ENCODE peak calls at places on chromosomes 5 and 9, in nine cellular contexts. One of them, this sample, is unnamed.
A peak's percentile ranks its signal among the peaks of the same experiment; 100 is the strongest.

GRCh38 chr5:15834596-15835245 is 334.7 kb downstream of the FBXL7 start:
- DNase-seq in ovary: no peak
- DNase-seq in esophagus muscularis mucosa: no peak
- DNase-seq in GM12878: no peak
- DNase-seq in stomach: no peak
- DNase-seq in uterus: no peak
- DNase-seq in thyroid gland: no peak
- DNase-seq in HCT116: no peak
- DNase-seq in HepG2: no peak
- DNase-seq in this sample: no peak

GRCh38 chr9:33029106-33029788 is 4.2 kb downstream of the DNAJA1 start:
- DNase-seq in ovary: no peak
- DNase-seq in esophagus muscularis mucosa: no peak
- DNase-seq in GM12878: no peak
- DNase-seq in thyroid gland: no peak
- DNase-seq in HepG2: peak; percentile 89
- DNase-seq in stomach: no peak
- DNase-seq in uterus: no peak
- DNase-seq in HCT116: no peak
- DNase-seq in this sample: no peak

GRCh38 chr5:165296401-165297130 is 1791.1 kb downstream of the MAT2B start:
- DNase-seq in HepG2: no peak
- DNase-seq in esophagus muscularis mucosa: no peak
- DNase-seq in stomach: no peak
- DNase-seq in uterus: no peak
- DNase-seq in ovary: no peak
- DNase-seq in thyroid gland: no peak
- DNase-seq in HCT116: no peak
- DNase-seq in GM12878: no peak
- DNase-seq in this sample: no peak

GRCh38 chr9:19408316-19408692 is 505 bp upstream of the ACER2 start:
- DNase-seq in thyroid gland: no peak
- DNase-seq in uterus: no peak
- DNase-seq in HepG2: no peak
- DNase-seq in stomach: no peak
- DNase-seq in HCT116: no peak
- DNase-seq in GM12878: no peak
- DNase-seq in ovary: no peak
- DNase-seq in esophagus muscularis mucosa: no peak
- DNase-seq in this sample: no peak

GRCh38 chr5:163508753-163509152 is 3.3 kb downstream of the MAT2B start:
- DNase-seq in ovary: no peak
- DNase-seq in esophagus muscularis mucosa: no peak
- DNase-seq in HCT116: no peak
- DNase-seq in uterus: no peak
- DNase-seq in GM12878: no peak
- DNase-seq in HepG2: no peak
- DNase-seq in stomach: no peak
- DNase-seq in thyroid gland: no peak
- DNase-seq in this sample: no peak

GRCh38 chr5:73379435-73379834 is 69.1 kb downstream of the FOXD1 start:
- DNase-seq in stomach: no peak
- DNase-seq in HepG2: no peak
- DNase-seq in ovary: no peak
- DNase-seq in uterus: no peak
- DNase-seq in HCT116: no peak
- DNase-seq in GM12878: no peak
- DNase-seq in esophagus muscularis mucosa: no peak
- DNase-seq in thyroid gland: no peak
- DNase-seq in this sample: no peak

GRCh38 chr9:79477955-79478751 is 93.6 kb upstream of the TLE4 start:
- DNase-seq in HCT116: no peak
- DNase-seq in stomach: no peak
- DNase-seq in GM12878: no peak
- DNase-seq in ovary: no peak
- DNase-seq in uterus: no peak
- DNase-seq in esophagus muscularis mucosa: no peak
- DNase-seq in thyroid gland: no peak
- DNase-seq in HepG2: peak; percentile 5
- DNase-seq in this sample: no peak

GRCh38 chr5:153888781-153889180 is 149.9 kb downstream of the FAM114A2 start:
- DNase-seq in thyroid gland: no peak
- DNase-seq in stomach: no peak
- DNase-seq in ovary: no peak
- DNase-seq in uterus: no peak
- DNase-seq in HepG2: no peak
- DNase-seq in HCT116: no peak
- DNase-seq in GM12878: no peak
- DNase-seq in esophagus muscularis mucosa: peak; percentile 57
- DNase-seq in this sample: no peak

GRCh38 chr9:2798423-2798822 is 45.5 kb downstream of the PUM3 start:
- DNase-seq in HCT116: no peak
- DNase-seq in HepG2: no peak
- DNase-seq in esophagus muscularis mucosa: no peak
- DNase-seq in thyroid gland: no peak
- DNase-seq in stomach: no peak
- DNase-seq in GM12878: no peak
- DNase-seq in uterus: no peak
- DNase-seq in ovary: no peak
- DNase-seq in this sample: no peak

GRCh38 chr5:143879646-143880045 is 67.7 kb downstream of the HMHB1 start:
- DNase-seq in GM12878: no peak
- DNase-seq in HepG2: peak; percentile 5
- DNase-seq in stomach: no peak
- DNase-seq in uterus: no peak
- DNase-seq in esophagus muscularis mucosa: no peak
- DNase-seq in ovary: no peak
- DNase-seq in HCT116: no peak
- DNase-seq in thyroid gland: no peak
- DNase-seq in this sample: no peak

GRCh38 chr5:151075698-151076331 is 5.0 kb downstream of the TNIP1 start:
- DNase-seq in esophagus muscularis mucosa: no peak
- DNase-seq in GM12878: no peak
- DNase-seq in HepG2: no peak
- DNase-seq in stomach: peak; percentile 73
- DNase-seq in uterus: no peak
- DNase-seq in ovary: no peak
- DNase-seq in thyroid gland: peak; percentile 72
- DNase-seq in HCT116: no peak
- DNase-seq in this sample: peak; percentile 83

GRCh38 chr5:91864902-91865420 is 481.8 kb upstream of the ARRDC3 start:
- DNase-seq in thyroid gland: no peak
- DNase-seq in HepG2: no peak
- DNase-seq in HCT116: no peak
- DNase-seq in esophagus muscularis mucosa: no peak
- DNase-seq in uterus: no peak
- DNase-seq in stomach: no peak
- DNase-seq in GM12878: no peak
- DNase-seq in ovary: no peak
- DNase-seq in this sample: no peak

GRCh38 chr9:97889941-97890557 is 32.3 kb downstream of the TRMO start:
- DNase-seq in thyroid gland: peak; percentile 52
- DNase-seq in esophagus muscularis mucosa: no peak
- DNase-seq in uterus: no peak
- DNase-seq in GM12878: no peak
- DNase-seq in stomach: peak; percentile 45
- DNase-seq in HCT116: no peak
- DNase-seq in HepG2: no peak
- DNase-seq in ovary: no peak
- DNase-seq in this sample: peak; percentile 38

GRCh38 chr5:149938272-149938671 is 6.3 kb downstream of the PDE6A start:
- DNase-seq in esophagus muscularis mucosa: no peak
- DNase-seq in HCT116: no peak
- DNase-seq in HepG2: no peak
- DNase-seq in thyroid gland: peak; percentile 32
- DNase-seq in GM12878: no peak
- DNase-seq in ovary: no peak
- DNase-seq in uterus: no peak
- DNase-seq in stomach: peak; percentile 40
- DNase-seq in this sample: peak; percentile 57

GRCh38 chr5:33129309-33129708 is 311.5 kb upstream of the TARS1 start:
- DNase-seq in HepG2: no peak
- DNase-seq in stomach: no peak
- DNase-seq in ovary: no peak
- DNase-seq in GM12878: no peak
- DNase-seq in esophagus muscularis mucosa: no peak
- DNase-seq in thyroid gland: no peak
- DNase-seq in HCT116: no peak
- DNase-seq in uterus: no peak
- DNase-seq in this sample: no peak

GRCh38 chr9:125989090-125989501 is 241.9 kb downstream of the PBX3 start:
- DNase-seq in HCT116: no peak
- DNase-seq in esophagus muscularis mucosa: no peak
- DNase-seq in GM12878: no peak
- DNase-seq in uterus: no peak
- DNase-seq in ovary: no peak
- DNase-seq in stomach: no peak
- DNase-seq in thyroid gland: no peak
- DNase-seq in HepG2: no peak
- DNase-seq in this sample: peak; percentile 11

GRCh38 chr9:76876098-76876497 is 29.8 kb downstream of the PRUNE2 start:
- DNase-seq in stomach: no peak
- DNase-seq in HepG2: no peak
- DNase-seq in uterus: no peak
- DNase-seq in ovary: no peak
- DNase-seq in thyroid gland: no peak
- DNase-seq in HCT116: no peak
- DNase-seq in GM12878: no peak
- DNase-seq in esophagus muscularis mucosa: no peak
- DNase-seq in this sample: no peak

GRCh38 chr5:58012103-58012502 is 447.8 kb downstream of the PLK2 start:
- DNase-seq in thyroid gland: no peak
- DNase-seq in GM12878: no peak
- DNase-seq in uterus: no peak
- DNase-seq in ovary: no peak
- DNase-seq in stomach: no peak
- DNase-seq in esophagus muscularis mucosa: no peak
- DNase-seq in HCT116: no peak
- DNase-seq in HepG2: no peak
- DNase-seq in this sample: no peak

GRCh38 chr5:144566747-144567415 is 396.2 kb downstream of the KCTD16 start:
- DNase-seq in HepG2: no peak
- DNase-seq in GM12878: no peak
- DNase-seq in esophagus muscularis mucosa: no peak
- DNase-seq in ovary: no peak
- DNase-seq in HCT116: no peak
- DNase-seq in uterus: no peak
- DNase-seq in thyroid gland: no peak
- DNase-seq in stomach: no peak
- DNase-seq in this sample: no peak

GRCh38 chr9:122131401-122131921 is 28.1 kb downstream of the NDUFA8 start:
- DNase-seq in GM12878: no peak
- DNase-seq in HepG2: no peak
- DNase-seq in stomach: no peak
- DNase-seq in HCT116: no peak
- DNase-seq in thyroid gland: peak; percentile 30
- DNase-seq in esophagus muscularis mucosa: no peak
- DNase-seq in ovary: no peak
- DNase-seq in uterus: no peak
- DNase-seq in this sample: no peak

GRCh38 chr9:68597362-68597997 is 56.8 kb upstream of the TMEM252 start:
- DNase-seq in ovary: no peak
- DNase-seq in uterus: no peak
- DNase-seq in GM12878: no peak
- DNase-seq in thyroid gland: no peak
- DNase-seq in stomach: no peak
- DNase-seq in HCT116: no peak
- DNase-seq in esophagus muscularis mucosa: no peak
- DNase-seq in HepG2: no peak
- DNase-seq in this sample: no peak

GRCh38 chr5:117143381-117143780 is 568.8 kb upstream of the SEMA6A start:
- DNase-seq in thyroid gland: no peak
- DNase-seq in GM12878: no peak
- DNase-seq in uterus: no peak
- DNase-seq in HCT116: no peak
- DNase-seq in stomach: no peak
- DNase-seq in esophagus muscularis mucosa: no peak
- DNase-seq in ovary: no peak
- DNase-seq in HepG2: no peak
- DNase-seq in this sample: no peak

GRCh38 chr9:114759512-114759911 is 46.3 kb downstream of the TNFSF15 start:
- DNase-seq in ovary: no peak
- DNase-seq in stomach: no peak
- DNase-seq in thyroid gland: no peak
- DNase-seq in HepG2: no peak
- DNase-seq in HCT116: no peak
- DNase-seq in esophagus muscularis mucosa: no peak
- DNase-seq in GM12878: no peak
- DNase-seq in uterus: no peak
- DNase-seq in this sample: no peak
- TF ChIP-seq POLR2A in ovary: no peak
- TF ChIP-seq POLR2A in stomach: no peak
- TF ChIP-seq POLR2A in thyroid gland: no peak
- TF ChIP-seq POLR2A in HepG2: no peak
- TF ChIP-seq POLR2A in HCT116: no peak
- TF ChIP-seq POLR2A in esophagus muscularis mucosa: no peak
- TF ChIP-seq POLR2A in GM12878: no peak
- TF ChIP-seq POLR2A in uterus: no peak
- TF ChIP-seq POLR2A in this sample: no peak

GRCh38 chr9:94164756-94165549 is 80.7 kb downstream of the PTPDC1 start:
- DNase-seq in esophagus muscularis mucosa: no peak
- DNase-seq in uterus: no peak
- DNase-seq in HepG2: no peak
- DNase-seq in stomach: no peak
- DNase-seq in thyroid gland: no peak
- DNase-seq in GM12878: no peak
- DNase-seq in HCT116: no peak
- DNase-seq in ovary: no peak
- DNase-seq in this sample: no peak
- H3K4me3 ChIP-seq in esophagus muscularis mucosa: no peak overlapping the region
- H3K4me3 ChIP-seq in uterus: peak overlapping the region; percentile 10
- H3K4me3 ChIP-seq in HepG2: no peak overlapping the region
- H3K4me3 ChIP-seq in stomach: peak overlapping the region; percentile 64
- H3K4me3 ChIP-seq in thyroid gland: no peak overlapping the region
- H3K4me3 ChIP-seq in GM12878: peak overlapping the region; percentile 47
- H3K4me3 ChIP-seq in HCT116: no peak overlapping the region
- H3K4me3 ChIP-seq in ovary: no peak overlapping the region
- H3K4me3 ChIP-seq in this sample: no peak overlapping the region

DNA sequence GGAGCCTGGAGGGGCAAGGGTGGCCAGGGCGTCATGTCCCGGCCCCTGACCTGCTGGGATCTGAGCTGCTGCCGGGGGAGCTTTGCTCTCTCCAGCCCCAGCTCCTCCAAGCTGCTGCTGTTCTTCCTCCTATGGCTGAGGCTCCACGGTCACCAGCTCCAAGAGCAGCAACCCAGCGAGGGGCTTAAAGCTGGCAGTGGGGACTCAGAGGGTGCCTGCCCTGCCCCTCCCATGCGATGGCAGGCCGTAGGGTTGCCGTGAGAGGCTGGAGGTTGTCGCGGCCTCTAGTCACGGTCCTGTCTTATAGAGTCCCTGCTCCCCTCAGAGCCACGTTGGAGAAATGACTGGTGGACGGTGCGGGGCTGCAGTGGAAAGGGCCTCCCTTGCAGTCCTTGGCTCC is 19.5 kb downstream of the DBH start:
- DNase-seq in HCT116: no peak
- DNase-seq in uterus: no peak
- DNase-seq in thyroid gland: no peak
- DNase-seq in HepG2: no peak
- DNase-seq in stomach: no peak
- DNase-seq in GM12878: no peak
- DNase-seq in ovary: no peak
- DNase-seq in esophagus muscularis mucosa: no peak
- DNase-seq in this sample: no peak
- H3K27me3 ChIP-seq in HCT116: no peaks in the 10 kb centered on the region
- H3K27me3 ChIP-seq in uterus: no peaks in the 10 kb centered on the region
- H3K27me3 ChIP-seq in thyroid gland: no peaks in the 10 kb centered on the region
- H3K27me3 ChIP-seq in HepG2: peaks cover 25% of the 10 kb centered on the region
- H3K27me3 ChIP-seq in stomach: peaks cover 3% of the 10 kb centered on the region
- H3K27me3 ChIP-seq in GM12878: peaks cover 7% of the 10 kb centered on the region
- H3K27me3 ChIP-seq in ovary: no peaks in the 10 kb centered on the region
- H3K27me3 ChIP-seq in esophagus muscularis mucosa: peaks cover 20% of the 10 kb centered on the region
- H3K27me3 ChIP-seq in this sample: no peaks in the 10 kb centered on the region

GRCh38 chr9:135992486-135993408 is 31.6 kb upstream of the UBAC1 start:
- DNase-seq in esophagus muscularis mucosa: peak; percentile 97
- DNase-seq in stomach: peak; percentile 75
- DNase-seq in thyroid gland: peak; percentile 61
- DNase-seq in HCT116: no peak
- DNase-seq in ovary: peak; percentile 87
- DNase-seq in uterus: peak; percentile 82
- DNase-seq in HepG2: peak; percentile 81
- DNase-seq in GM12878: no peak
- DNase-seq in this sample: peak; percentile 89
- TF ChIP-seq POLR2A in esophagus muscularis mucosa: peak; percentile 58
- TF ChIP-seq POLR2A in stomach: no peak
- TF ChIP-seq POLR2A in thyroid gland: no peak
- TF ChIP-seq POLR2A in HCT116: no peak
- TF ChIP-seq POLR2A in ovary: peak; percentile 55
- TF ChIP-seq POLR2A in uterus: peak; percentile 36
- TF ChIP-seq POLR2A in HepG2: peak; percentile 65
- TF ChIP-seq POLR2A in GM12878: peak; percentile 37
- TF ChIP-seq POLR2A in this sample: peak; percentile 61

This sample was measured in right lobe of liver.